ENCODE peak calls at places on chromosomes 11 and 22, in seven cellular contexts. I is stomach, G is AG09319, R is M059J, D is lung, C is substantia nigra, H is WTC11. Z is an unnamed sample.

GRCh38 chr22:30357650-30358215 is 926 bp downstream of the CCDC157 start:
- DNase-seq in I (no peak), G (no peak), R (no peak), D (no peak), C (no peak), H (no peak), Z (no peak)

GRCh38 chr11:68043349-68044144 is 4.7 kb downstream of the TCIRG1 start:
- DNase-seq in I (no peak), G (peak; percentile 14), R (peak; percentile 24), D (no peak), C (no peak), H (no peak), Z (no peak)

GRCh38 chr11:44761546-44761961 is 34.8 kb downstream of the TSPAN18 start:
- DNase-seq in I (no peak), G (no peak), R (no peak), D (no peak), C (no peak), H (no peak), Z (no peak)

GRCh38 chr22:37999236-37999635 is 14.9 kb upstream of the SOX10 start:
- DNase-seq in I (no peak), G (no peak), R (peak; percentile 12), D (no peak), C (no peak), H (no peak), Z (no peak)

GRCh38 chr11:59673291-59673690 is 4.5 kb upstream of the PATL1 start:
- DNase-seq in I (no peak), G (no peak), R (no peak), D (no peak), C (no peak), H (no peak), Z (no peak)

GRCh38 chr11:4464216-4465159 is 15.4 kb downstream of the OR52K2 start:
- DNase-seq in I (no peak), G (no peak), R (no peak), D (no peak), C (no peak), H (no peak), Z (no peak)

GRCh38 chr11:129248618-129249017 is 56.5 kb upstream of the ARHGAP32 start:
- DNase-seq in I (no peak), G (peak; percentile 23), R (peak; percentile 74), D (no peak), C (no peak), H (no peak), Z (no peak)

GRCh38 chr11:120183701-120184141 is 27.1 kb upstream of the OAF start:
- DNase-seq in I (peak; percentile 24), G (no peak), R (no peak), D (peak; percentile 27), C (no peak), H (no peak), Z (no peak)

GRCh38 chr11:96260067-96260511 is 82.9 kb downstream of the MAML2 start:
- DNase-seq in I (no peak), G (no peak), R (no peak), D (no peak), C (no peak), H (no peak), Z (no peak)

GRCh38 chr11:116515666-116516184 is 257.1 kb downstream of the BUD13 start:
- DNase-seq in I (peak; percentile 37), G (no peak), R (no peak), D (no peak), C (no peak), H (no peak), Z (no peak)

GRCh38 chr11:74321487-74322188 is 10.2 kb upstream of the P4HA3 start:
- DNase-seq in I (no peak), G (no peak), R (peak; percentile 68), D (no peak), C (no peak), H (peak; percentile 39), Z (peak; percentile 32)

GRCh38 chr22:24271406-24271760 is 752 bp downstream of the SPECC1L start:
- DNase-seq in I (no peak), G (no peak), R (peak; percentile 11), D (no peak), C (no peak), H (no peak), Z (no peak)

GRCh38 chr11:120931057-120931779 is 92.7 kb upstream of the TBCEL start:
- DNase-seq in I (no peak), G (no peak), R (no peak), D (no peak), C (no peak), H (no peak), Z (no peak)

Z was measured in GM13976.